ENCODE peak calls at places on chromosomes 16 and 17, in ten cellular contexts. P, T, R, S, C, J, V, G, B and E are unnamed samples.

GRCh38 chr16:7914738-7915137 is 582.1 kb downstream of the RBFOX1 start:
- DNase-seq in R (no peak), T (no peak), B (no peak), S (no peak), G (no peak), V (no peak), P (no peak), J (no peak), C (no peak), E (no peak)

GRCh38 chr16:65426484-65426883 is 304.6 kb upstream of the CDH11 start:
- DNase-seq in R (no peak), P (no peak), J (peak), T (no peak), V (no peak), S (no peak), G (no peak), C (no peak), B (no peak), E (no peak)

GRCh38 chr17:6755281-6755680 is 565 bp upstream of the XAF1 start:
- DNase-seq in B (no peak), C (peak), R (peak), V (no peak), G (no peak), P (no peak), J (peak), S (peak), T (peak), E (no peak)

GRCh38 chr17:28528329-28529011 is 22.3 kb downstream of the FOXN1 start:
- DNase-seq in T (peak), C (no peak), J (no peak), G (peak), S (no peak), V (no peak), R (peak), B (no peak), P (no peak), E (no peak)

GRCh38 chr17:82225368-82226029 is 3.3 kb upstream of the SLC16A3 start:
- DNase-seq in P (no peak), R (no peak), B (no peak), J (no peak), C (no peak), T (no peak), V (no peak), S (no peak), G (no peak), E (no peak)

GRCh38 chr17:17144916-17145665 is 61.0 kb downstream of the PLD6 start:
- DNase-seq in P (no peak), G (no peak), C (no peak), B (no peak), T (no peak), R (no peak), S (no peak), V (no peak), J (no peak), E (no peak)

GRCh38 chr17:72987166-72987565 is 105.3 kb downstream of the SLC39A11 start:
- DNase-seq in J (no peak), T (no peak), R (no peak), G (no peak), P (no peak), B (no peak), V (no peak), S (no peak), C (no peak), E (no peak)

GRCh38 chr17:28404007-28404406 is 2.0 kb downstream of the SLC46A1 start:
- DNase-seq in T (no peak), P (no peak), S (no peak), G (no peak), B (no peak), C (no peak), R (no peak), V (no peak), J (no peak), E (no peak)

GRCh38 chr17:42623732-42624596 is 14.5 kb downstream of the TUBG1 start:
- DNase-seq in R (no peak), P (no peak), B (no peak), V (no peak), J (peak), T (peak), C (no peak), G (no peak), S (no peak), E (no peak)

GRCh38 chr16:86826931-86827330 is 248.6 kb downstream of the FOXL1 start:
- DNase-seq in V (no peak), G (no peak), B (no peak), R (no peak), C (no peak), S (no peak), P (no peak), J (no peak), T (no peak), E (no peak)

GRCh38 chr17:79838541-79839274 is 532 bp downstream of the CBX4 start:
- DNase-seq in R (peak), T (peak), B (peak), P (no peak), J (peak), C (no peak), G (no peak), V (peak), S (no peak), E (peak)

GRCh38 chr16:68116256-68116853 is 31.2 kb downstream of the NFATC3 start:
- DNase-seq in B (peak), T (no peak), R (peak), C (no peak), G (no peak), P (no peak), J (peak), V (peak), S (peak), E (peak)

GRCh38 chr17:65457183-65457582 is 104.3 kb downstream of the AXIN2 start:
- DNase-seq in J (no peak), B (no peak), V (no peak), S (no peak), T (peak), P (no peak), R (no peak), C (no peak), G (no peak), E (no peak)

GRCh38 chr17:39643271-39643670 is 6.3 kb downstream of the STARD3 start:
- DNase-seq in G (no peak), V (no peak), C (no peak), B (no peak), R (no peak), T (no peak), J (no peak), P (no peak), S (no peak), E (no peak)

GRCh38 chr17:80408872-80409271 is 6.1 kb upstream of the ENDOV start:
- DNase-seq in T (no peak), G (no peak), C (no peak), P (no peak), V (no peak), J (peak), R (no peak), S (no peak), B (no peak), E (peak)

GRCh38 chr17:64698725-64699124 is 36.6 kb upstream of the SMURF2 start:
- DNase-seq in C (no peak), R (no peak), J (no peak), V (no peak), T (no peak), G (no peak), B (no peak), S (no peak), P (no peak), E (no peak)

GRCh38 chr16:71637398-71637797 is 11.4 kb downstream of the MARVELD3 start:
- DNase-seq in B (no peak), T (no peak), V (no peak), S (peak), G (no peak), R (peak), C (no peak), J (peak), P (no peak), E (no peak)

GRCh38 chr17:39715375-39716072 is 14.8 kb downstream of the MIEN1 start:
- DNase-seq in C (no peak), G (no peak), T (no peak), S (no peak), P (no peak), V (no peak), R (no peak), B (no peak), J (no peak), E (no peak)

GRCh38 chr17:6470751-6471521 is 26.7 kb downstream of the PIMREG start:
- DNase-seq in T (no peak), V (no peak), P (no peak), B (no peak), R (no peak), J (no peak), C (no peak), S (no peak), G (no peak), E (no peak)

GRCh38 chr17:53061446-53061845 is 761.3 kb upstream of the KIF2B start:
- DNase-seq in S (no peak), C (no peak), G (no peak), J (no peak), T (no peak), V (no peak), P (no peak), B (no peak), R (no peak), E (no peak)

GRCh38 chr17:55366020-55366481 is 55.6 kb downstream of the MMD start:
- DNase-seq in C (no peak), G (no peak), V (no peak), B (no peak), P (no peak), R (no peak), S (no peak), J (no peak), T (no peak), E (no peak)

GRCh38 chr16:27692576-27692975 is 142.6 kb downstream of the KATNIP start:
- DNase-seq in G (no peak), B (no peak), T (no peak), S (no peak), P (no peak), V (no peak), J (no peak), R (no peak), C (no peak), E (no peak)

GRCh38 chr16:4968879-4969278 is 10.7 kb downstream of the SEC14L5 start:
- DNase-seq in R (no peak), J (no peak), V (no peak), P (no peak), G (no peak), S (no peak), B (no peak), C (no peak), T (no peak), E (no peak)

DNA sequence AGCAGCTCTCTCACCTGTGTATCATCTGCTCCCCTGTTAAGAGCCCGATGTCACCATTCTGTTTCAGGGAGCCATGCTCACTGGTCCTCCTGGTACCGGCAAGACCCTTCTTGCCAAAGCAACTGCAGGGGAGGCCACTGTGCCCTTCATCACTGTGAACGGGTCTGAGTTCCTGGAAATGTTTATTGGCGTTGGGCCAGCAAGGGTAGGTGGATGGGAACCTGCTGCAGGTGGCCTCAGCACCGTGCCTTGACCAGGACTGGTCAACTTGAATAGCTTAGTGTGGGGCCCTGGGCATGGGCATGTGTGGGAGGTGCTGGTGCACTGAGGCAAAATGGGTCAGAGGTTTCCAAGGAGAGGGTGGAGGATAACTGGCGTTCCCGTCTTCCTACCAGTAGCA is 28.5 kb downstream of the DBNDD1 start:
- DNase-seq in T (no peak), R (no peak), V (no peak), P (no peak), J (no peak), S (no peak), G (no peak), B (no peak), C (no peak), E (no peak)
- TF ChIP-seq CTCF in T (no peak), R (no peak), V (no peak), P (no peak), J (no peak), S (no peak), G (no peak), B (no peak), C (no peak), E (no peak)

DNA sequence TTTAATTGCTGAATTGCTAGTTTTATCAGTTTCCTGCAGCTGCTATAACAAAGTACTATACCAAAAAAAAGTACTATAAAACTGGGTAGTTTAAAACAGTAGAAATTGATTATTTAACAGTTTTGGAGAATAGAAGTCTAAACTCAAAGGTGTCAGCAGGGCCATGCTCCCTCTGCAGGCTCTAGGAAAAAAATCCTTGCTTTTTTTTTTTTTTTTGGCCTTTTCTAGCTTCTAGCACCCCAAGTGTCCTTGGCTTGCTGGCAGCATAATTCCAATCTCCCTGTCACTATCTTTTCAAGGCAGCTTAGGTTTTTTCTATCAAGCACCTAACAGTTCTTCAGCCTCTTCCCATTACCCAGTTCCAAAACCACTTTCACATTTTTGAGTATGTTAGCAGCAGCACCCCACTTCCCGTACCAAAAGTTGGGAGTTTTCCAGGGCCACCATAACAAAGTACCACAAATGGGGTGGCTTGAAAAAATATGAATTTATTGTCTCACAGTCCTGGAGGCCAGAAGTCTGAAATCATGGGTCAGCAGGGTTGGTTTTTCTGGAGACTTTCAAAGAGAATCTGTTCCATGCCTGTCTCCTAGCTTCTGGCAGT is 37.4 kb downstream of the BPTF start:
- DNase-seq in V (no peak), C (no peak), S (no peak), G (no peak), J (no peak), P (no peak), T (no peak), B (no peak), R (no peak), E (no peak)
- TF ChIP-seq CTCF in V (no peak), C (no peak), S (no peak), G (no peak), J (peak), P (no peak), T (no peak), B (no peak), R (peak), E (no peak)

GRCh38 chr17:71304498-71305158 is 816.2 kb upstream of the SOX9 start:
- DNase-seq in B (no peak), R (no peak), P (no peak), C (no peak), S (no peak), G (no peak), J (no peak), T (no peak), V (no peak), E (no peak)
- TF ChIP-seq CTCF in B (no peak), R (no peak), P (no peak), C (no peak), S (no peak), G (no peak), J (no peak), T (no peak), V (no peak), E (no peak)

DNA sequence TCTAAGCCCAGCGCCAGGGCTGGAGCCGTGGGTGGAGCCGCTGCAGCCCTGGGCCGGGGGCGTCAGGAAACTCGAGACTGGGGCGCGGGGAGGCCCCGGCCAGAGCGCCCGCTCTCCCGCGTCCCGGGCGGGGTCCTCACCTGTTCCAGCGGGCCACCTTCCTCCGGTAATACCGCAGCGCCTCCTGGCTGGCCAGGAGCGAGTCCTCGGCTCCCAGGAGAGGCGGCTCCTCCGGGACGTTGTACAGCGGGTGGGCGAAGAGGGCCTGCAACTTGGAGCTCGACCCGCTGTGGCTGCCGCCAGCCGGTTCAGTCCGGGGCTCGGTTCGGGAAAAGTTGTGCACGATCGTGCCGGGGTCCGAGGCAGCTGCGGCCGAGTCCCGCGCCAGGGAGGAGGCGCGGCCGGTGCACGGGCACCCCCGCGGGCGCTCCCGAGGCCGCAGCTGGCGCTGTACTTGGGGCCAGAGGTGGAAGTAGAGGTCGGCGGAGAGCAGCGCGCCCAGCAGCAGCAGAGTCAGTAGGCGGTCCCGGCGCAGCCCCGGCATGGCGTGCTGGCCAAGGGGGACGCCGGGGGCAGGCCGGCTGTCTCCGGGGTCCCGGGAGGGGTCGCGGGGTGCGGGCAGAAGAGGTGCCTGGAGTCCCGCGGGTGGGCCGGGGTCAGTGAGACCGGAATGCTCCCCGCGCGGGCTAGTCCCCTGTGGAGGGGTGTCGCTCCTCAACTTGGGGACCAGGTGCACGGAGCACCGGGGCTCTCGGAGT is 865 bp downstream of the FAM20A start:
- DNase-seq in B (no peak), S (no peak), R (no peak), P (no peak), V (no peak), G (peak), J (no peak), T (no peak), C (no peak), E (peak)
- TF ChIP-seq CTCF in B (peak), S (peak), R (peak), P (no peak), V (peak), G (no peak), J (peak), T (no peak), C (no peak), E (no peak)

GRCh38 chr17:8630227-8630801 is at the start of gene MYH10:
- DNase-seq in B (peak), J (no peak), S (no peak), G (no peak), T (no peak), V (no peak), R (no peak), P (no peak), C (no peak), E (peak)
- TF ChIP-seq CTCF in B (no peak), J (peak), S (peak), G (no peak), T (no peak), V (peak), R (no peak), P (peak), C (no peak), E (peak)

GRCh38 chr16:11255737-11256656 is at the start of gene SOCS1:
- DNase-seq in J (peak), V (peak), P (peak), B (peak), S (peak), C (peak), R (peak), T (peak), G (peak), E (peak)

GRCh38 chr16:11256657-11257130 is 690 bp upstream of the SOCS1 start:
- DNase-seq in S (no peak), B (no peak), G (peak), C (peak), J (peak), R (peak), T (peak), P (no peak), V (no peak), E (no peak)

GRCh38 chr16:11253995-11254912 is 1.8 kb downstream of the SOCS1 start:
- DNase-seq in S (no peak), J (no peak), R (no peak), G (no peak), T (no peak), C (no peak), B (no peak), V (no peak), P (no peak), E (no peak)

GRCh38 chr16:11253009-11253994 is 2.7 kb downstream of the SOCS1 start:
- DNase-seq in G (no peak), J (peak), S (no peak), T (no peak), B (no peak), C (no peak), V (no peak), P (no peak), R (peak), E (peak)

GRCh38 chr16:11254913-11255736 is 879 bp downstream of the SOCS1 start:
- DNase-seq in C (no peak), S (no peak), J (peak), V (no peak), B (peak), P (peak), R (peak), T (peak), G (no peak), E (peak)
- TF ChIP-seq CTCF in C (peak), S (no peak), J (no peak), V (peak), B (peak), P (no peak), R (peak), T (no peak), G (no peak), E (peak)

GRCh38 chr17:74987909-74988711 is 678 bp downstream of the CDR2L start:
- DNase-seq in G (peak), C (peak), V (no peak), P (peak), R (peak), T (peak), S (no peak), B (no peak), J (peak), E (no peak)
- TF ChIP-seq CTCF in G (no peak), C (peak), V (no peak), P (no peak), R (peak), T (no peak), S (peak), B (no peak), J (peak), E (no peak)

GRCh38 chr16:85717393-85718152 is 28.8 kb upstream of the GINS2 start:
- DNase-seq in C (peak), G (peak), S (peak), V (peak), R (peak), J (peak), T (peak), B (peak), P (peak), E (peak)

GRCh38 chr16:85718153-85718477 is 29.4 kb upstream of the GINS2 start:
- DNase-seq in T (no peak), J (no peak), V (no peak), P (no peak), G (no peak), S (no peak), C (no peak), B (no peak), R (no peak), E (no peak)

GRCh38 chr16:85720319-85720637 is 30.6 kb downstream of the C16orf74 start:
- DNase-seq in G (no peak), J (no peak), C (no peak), B (no peak), V (no peak), R (no peak), S (no peak), T (peak), P (peak), E (no peak)

GRCh38 chr16:85719605-85720318 is 31.0 kb upstream of the GINS2 start:
- DNase-seq in G (no peak), B (no peak), T (no peak), R (no peak), C (no peak), J (no peak), P (no peak), V (no peak), S (no peak), E (no peak)

GRCh38 chr16:85718682-85719081 is 29.9 kb upstream of the GINS2 start:
- DNase-seq in P (no peak), G (no peak), T (peak), J (peak), C (no peak), B (peak), V (peak), R (no peak), S (no peak), E (no peak)
- TF ChIP-seq CTCF in P (no peak), G (no peak), T (peak), J (peak), C (peak), B (peak), V (peak), R (peak), S (peak), E (peak)

GRCh38 chr16:88536971-88537751 is 33.0 kb upstream of the ZC3H18 start:
- DNase-seq in C (no peak), J (no peak), T (no peak), V (no peak), R (no peak), G (no peak), B (no peak), S (no peak), P (no peak), E (no peak)
- TF ChIP-seq CTCF in C (no peak), J (no peak), T (no peak), V (no peak), R (no peak), G (no peak), B (no peak), S (no peak), P (no peak), E (no peak)

GRCh38 chr16:80931985-80932720 is 74.5 kb downstream of the CMC2 start:
- DNase-seq in T (peak), S (peak), G (peak), C (peak), R (peak), B (no peak), P (peak), J (peak), V (peak), E (peak)

GRCh38 chr16:80935691-80936090 is 71.0 kb downstream of the CMC2 start:
- DNase-seq in J (no peak), G (no peak), R (no peak), P (no peak), C (no peak), T (no peak), S (no peak), B (no peak), V (no peak), E (no peak)

GRCh38 chr16:80936410-80936809 is 70.3 kb downstream of the CMC2 start:
- DNase-seq in J (peak), V (no peak), G (no peak), T (no peak), S (peak), B (no peak), P (no peak), R (peak), C (no peak), E (no peak)

GRCh38 chr16:80932725-80933124 is 74.0 kb downstream of the CMC2 start:
- DNase-seq in B (no peak), J (peak), P (no peak), V (no peak), R (peak), S (peak), T (peak), G (peak), C (peak), E (no peak)

GRCh38 chr16:80931661-80931984 is 75.1 kb downstream of the CMC2 start:
- DNase-seq in P (no peak), C (no peak), T (no peak), V (no peak), R (no peak), B (no peak), J (no peak), S (no peak), G (no peak), E (no peak)
- TF ChIP-seq CTCF in P (no peak), C (no peak), T (no peak), V (no peak), R (no peak), B (no peak), J (no peak), S (no peak), G (no peak), E (no peak)